ENCODE peak calls at places on chromosome 17, in eight cellular contexts. C is lung; L is D341Med; I is stimulated activated CD4-positive, alpha-beta T cell treated with anti-CD3 and anti-CD28 coated beads, Interleukin-1b, Interleukin-23, amount 100 ng/mL, for 24 hours; P is mucosa of gallbladder; Y is fibroblast of mammary gland; D is activated CD4-positive, alpha-beta T cell treated with anti-CD3 and anti-CD28 coated beads, Interleukin-2, amount 50 U/mL, for 1 hour; N is adrenal gland. F is an unnamed sample.

GRCh38 chr17:75500419-75501216 is 14.7 kb downstream of the CASKIN2 start:
- DNase-seq in C (no peak), L (no peak), I (no peak), P (no peak), Y (no peak), D (no peak), N (no peak), F (no peak)

GRCh38 chr17:74371653-74372147 is 4.4 kb downstream of the GPR142 start:
- DNase-seq in C (no peak), L (no peak), I (no peak), P (no peak), Y (no peak), D (no peak), N (no peak), F (no peak)

GRCh38 chr17:48213797-48214196 is 106.2 kb downstream of the SNX11 start:
- DNase-seq in C (no peak), L (no peak), I (no peak), P (no peak), Y (no peak), D (no peak), N (no peak), F (no peak)

GRCh38 chr17:63476494-63476856 is 386 bp upstream of the ACE start:
- DNase-seq in C (no peak), L (no peak), I (no peak), P (no peak), Y (no peak), D (no peak), N (no peak), F (peak)

GRCh38 chr17:66747561-66748275 is 87.2 kb upstream of the CACNG5 start:
- DNase-seq in C (no peak), L (no peak), I (no peak), P (no peak), Y (peak), D (no peak), N (peak), F (no peak)

GRCh38 chr17:44664867-44665266 is 8.6 kb downstream of the MEIOC start:
- DNase-seq in C (no peak), L (no peak), I (no peak), P (no peak), Y (no peak), D (no peak), N (no peak), F (no peak)

GRCh38 chr17:27810211-27810901 is 10.0 kb upstream of the NOS2 start:
- DNase-seq in C (no peak), L (peak), I (peak), P (no peak), Y (no peak), D (no peak), N (no peak), F (no peak)

GRCh38 chr17:72683506-72684404 is 408.7 kb downstream of the SLC39A11 start:
- DNase-seq in C (peak), L (no peak), I (no peak), P (peak), Y (peak), D (no peak), N (peak), F (no peak)

GRCh38 chr17:32124985-32125847 is 17.1 kb upstream of the RHOT1 start:
- DNase-seq in C (no peak), L (peak), I (no peak), P (peak), Y (no peak), D (no peak), N (no peak), F (no peak)

GRCh38 chr17:56914641-56915263 is 903 bp upstream of the TRIM25 start:
- DNase-seq in C (no peak), L (no peak), I (no peak), P (no peak), Y (no peak), D (no peak), N (no peak), F (no peak)

GRCh38 chr17:83190601-83191387 is 111.4 kb downstream of the METRNL start:
- DNase-seq in C (peak), L (peak), I (no peak), P (no peak), Y (no peak), D (no peak), N (no peak), F (no peak)

GRCh38 chr17:227581-228222 is 46.3 kb upstream of the DOC2B start:
- DNase-seq in C (no peak), L (no peak), I (no peak), P (no peak), Y (no peak), D (no peak), N (peak), F (no peak)

GRCh38 chr17:31130286-31131224 is 35.8 kb downstream of the NF1 start:
- DNase-seq in C (no peak), L (peak), I (no peak), P (no peak), Y (no peak), D (no peak), N (no peak), F (no peak)

GRCh38 chr17:83006515-83007455 is 72.6 kb upstream of the METRNL start:
- DNase-seq in C (no peak), L (peak), I (no peak), P (no peak), Y (no peak), D (no peak), N (no peak), F (no peak)

GRCh38 chr17:6938637-6939036 is 57.2 kb upstream of the ALOX12 start:
- DNase-seq in C (no peak), L (no peak), I (no peak), P (no peak), Y (no peak), D (no peak), N (no peak), F (no peak)

GRCh38 chr17:82105882-82106696 is 8.1 kb upstream of the FASN start:
- DNase-seq in C (peak), L (no peak), I (peak), P (peak), Y (no peak), D (peak), N (peak), F (no peak)

GRCh38 chr17:74639704-74640142 is 16.2 kb upstream of the CD300E start:
- DNase-seq in C (no peak), L (no peak), I (no peak), P (no peak), Y (no peak), D (no peak), N (no peak), F (no peak)

GRCh38 chr17:39665642-39666221 is 583 bp downstream of the TCAP start:
- DNase-seq in C (no peak), L (peak), I (no peak), P (no peak), Y (no peak), D (no peak), N (no peak), F (no peak)

GRCh38 chr17:4166419-4166818 is 23.4 kb downstream of the CYB5D2 start:
- DNase-seq in C (no peak), L (no peak), I (no peak), P (no peak), Y (no peak), D (no peak), N (no peak), F (no peak)

GRCh38 chr17:41687828-41688640 is 651 bp upstream of the EIF1 start:
- DNase-seq in C (peak), L (peak), I (no peak), P (no peak), Y (no peak), D (peak), N (peak), F (no peak)

GRCh38 chr17:82876149-82876548 is 36.3 kb upstream of the ZNF750 start:
- DNase-seq in C (no peak), L (no peak), I (no peak), P (no peak), Y (peak), D (no peak), N (peak), F (peak)

GRCh38 chr17:8965394-8966168 is at the start of gene PIK3R5:
- DNase-seq in C (peak), L (peak), I (peak), P (peak), Y (no peak), D (peak), N (no peak), F (no peak)

GRCh38 chr17:19342611-19343255 is 19.8 kb downstream of the B9D1 start:
- DNase-seq in C (no peak), L (no peak), I (no peak), P (no peak), Y (no peak), D (no peak), N (peak), F (no peak)

GRCh38 chr17:43444223-43445008 is 39.4 kb upstream of the DHX8 start:
- DNase-seq in C (no peak), L (no peak), I (no peak), P (no peak), Y (no peak), D (no peak), N (no peak), F (no peak)

GRCh38 chr17:606501-607243 is 108.0 kb downstream of the VPS53 start:
- DNase-seq in C (no peak), L (no peak), I (no peak), P (no peak), Y (no peak), D (no peak), N (no peak), F (no peak)

GRCh38 chr17:3888343-3889171 is 4.3 kb downstream of the CAMKK1 start:
- DNase-seq in C (no peak), L (peak), I (no peak), P (peak), Y (peak), D (no peak), N (peak), F (peak)

GRCh38 chr17:60971515-60972369 is 294.1 kb downstream of the BCAS3 start:
- DNase-seq in C (no peak), L (peak), I (peak), P (peak), Y (peak), D (peak), N (peak), F (peak)

GRCh38 chr17:56697190-56697589 is 103.7 kb downstream of the NOG start:
- DNase-seq in C (no peak), L (no peak), I (no peak), P (no peak), Y (no peak), D (no peak), N (no peak), F (no peak)

GRCh38 chr17:66548659-66549311 is 246.4 kb downstream of the PRKCA start:
- DNase-seq in C (no peak), L (no peak), I (no peak), P (no peak), Y (peak), D (no peak), N (no peak), F (no peak)

GRCh38 chr17:35587074-35587961 is at the start of gene AP2B1:
- DNase-seq in C (peak), L (peak), I (peak), P (peak), Y (peak), D (peak), N (peak), F (peak)

GRCh38 chr17:59652119-59652518 is 32.4 kb downstream of the CLTC start:
- DNase-seq in C (no peak), L (no peak), I (no peak), P (no peak), Y (peak), D (no peak), N (no peak), F (no peak)

GRCh38 chr17:30222741-30223175 is 12.7 kb downstream of the SLC6A4 start:
- DNase-seq in C (no peak), L (no peak), I (no peak), P (no peak), Y (no peak), D (no peak), N (no peak), F (no peak)

GRCh38 chr17:32141690-32142037 is 638 bp upstream of the RHOT1 start:
- DNase-seq in C (no peak), L (no peak), I (no peak), P (no peak), Y (no peak), D (no peak), N (no peak), F (no peak)

GRCh38 chr17:36547776-36548175 is 3.1 kb downstream of the GGNBP2 start:
- DNase-seq in C (no peak), L (no peak), I (no peak), P (no peak), Y (no peak), D (no peak), N (no peak), F (no peak)

GRCh38 chr17:73343739-73344454 is 32.1 kb upstream of the CDC42EP4 start:
- DNase-seq in C (no peak), L (peak), I (no peak), P (no peak), Y (no peak), D (no peak), N (no peak), F (no peak)

F was measured in endothelial cell of umbilical vein.